ENCODE peak calls at places on chromosome 18, in nine cellular contexts. U is upper lobe of right lung, M is right atrium auricular region, Y is tibial artery, S is dorsolateral prefrontal cortex, V is tibial nerve, G is HCT116, A is lower lobe of right lung, P is left lung. L is an unnamed sample.

GRCh38 chr18:58392336-58393000 is 236.4 kb downstream of the ALPK2 start:
- DNase-seq in U (no peak), M (no peak), Y (no peak), S (no peak), V (no peak), G (no peak), A (no peak), P (no peak), L (peak; percentile 74)

GRCh38 chr18:24397131-24397693 is 412 bp downstream of the OSBPL1A start:
- DNase-seq in U (no peak), M (peak; percentile 76), Y (peak; percentile 85), S (peak; percentile 76), V (peak; percentile 91), G (peak; percentile 45), A (peak; percentile 73), P (no peak), L (peak; percentile 56)

GRCh38 chr18:31213641-31214040 is 51.0 kb upstream of the DSC1 start:
- DNase-seq in U (no peak), M (no peak), Y (no peak), S (no peak), V (no peak), G (no peak), A (no peak), P (no peak), L (no peak)

GRCh38 chr18:11246883-11247282 is 97.5 kb upstream of the PIEZO2 start:
- DNase-seq in U (no peak), M (no peak), Y (no peak), S (no peak), V (peak; percentile 24), G (no peak), A (no peak), P (no peak), L (no peak)

GRCh38 chr18:76494541-76495403 is at the start of gene ZNF516:
- DNase-seq in U (no peak), M (no peak), Y (no peak), S (no peak), V (peak; percentile 30), G (no peak), A (peak; percentile 75), P (peak; percentile 90), L (peak; percentile 57)

GRCh38 chr18:26458526-26459232 is 89.7 kb downstream of the KCTD1 start:
- DNase-seq in U (no peak), M (no peak), Y (no peak), S (no peak), V (no peak), G (no peak), A (no peak), P (no peak), L (no peak)

GRCh38 chr18:65567372-65567771 is 183.4 kb upstream of the CDH7 start:
- DNase-seq in U (no peak), M (no peak), Y (no peak), S (no peak), V (no peak), G (no peak), A (no peak), P (no peak), L (no peak)

GRCh38 chr18:41809652-41810051 is 145.4 kb upstream of the PIK3C3 start:
- DNase-seq in U (no peak), M (no peak), Y (no peak), S (no peak), V (no peak), G (no peak), A (no peak), P (no peak), L (no peak)

GRCh38 chr18:13446581-13447470 is 228.3 kb downstream of the LDLRAD4 start:
- DNase-seq in U (no peak), M (no peak), Y (peak; percentile 63), S (no peak), V (no peak), G (no peak), A (no peak), P (no peak), L (no peak)

GRCh38 chr18:5414546-5414945 is 119.0 kb upstream of the ZBTB14 start:
- DNase-seq in U (no peak), M (no peak), Y (no peak), S (no peak), V (no peak), G (no peak), A (no peak), P (no peak), L (no peak)

GRCh38 chr18:48940854-48941531 is 9.8 kb downstream of the SMAD7 start:
- DNase-seq in U (peak; percentile 71), M (no peak), Y (no peak), S (no peak), V (no peak), G (no peak), A (no peak), P (no peak), L (no peak)

GRCh38 chr18:50629148-50629631 is 69.3 kb downstream of the MAPK4 start:
- DNase-seq in U (no peak), M (no peak), Y (peak; percentile 73), S (no peak), V (no peak), G (no peak), A (no peak), P (no peak), L (no peak)

GRCh38 chr18:78580835-78581339 is 398.7 kb upstream of the SALL3 start:
- DNase-seq in U (no peak), M (peak; percentile 36), Y (no peak), S (no peak), V (no peak), G (no peak), A (no peak), P (no peak), L (no peak)

GRCh38 chr18:76621184-76621583 is 126.1 kb upstream of the ZNF516 start:
- DNase-seq in U (no peak), M (no peak), Y (no peak), S (no peak), V (no peak), G (no peak), A (no peak), P (no peak), L (no peak)

GRCh38 chr18:44098551-44099098 is 582.1 kb upstream of the SETBP1 start:
- DNase-seq in U (no peak), M (no peak), Y (no peak), S (no peak), V (no peak), G (no peak), A (no peak), P (no peak), L (peak; percentile 54)
- TF ChIP-seq CTCF in U (peak; percentile 24), M (peak; percentile 30), Y (no peak), S (peak; percentile 7), V (no peak), G (no peak), A (no peak), P (no peak), L (peak; percentile 45)

DNA sequence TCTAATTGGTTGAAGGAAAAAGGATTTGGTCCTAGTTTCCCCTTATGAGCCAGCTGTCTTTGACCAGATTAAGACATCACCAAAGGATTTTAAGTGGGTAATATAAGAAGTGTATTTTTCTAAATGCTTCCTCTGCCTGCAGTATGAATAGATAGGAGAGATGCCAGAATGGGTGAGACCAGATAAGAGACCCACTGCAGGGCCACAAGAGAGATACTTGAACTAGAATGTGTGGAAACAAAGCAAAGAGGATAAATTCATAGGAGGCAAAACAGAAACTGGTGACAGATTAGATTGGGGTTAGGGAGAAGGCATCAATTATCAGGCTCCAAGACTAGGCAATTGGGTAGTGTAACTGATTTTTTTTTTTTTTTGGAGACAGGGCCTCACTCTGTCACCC is 1.2 kb upstream of the HDHD2 start:
- DNase-seq in U (no peak), M (no peak), Y (no peak), S (no peak), V (no peak), G (no peak), A (no peak), P (no peak), L (no peak)
- H3K4me3 ChIP-seq in U (peak overlapping the region; percentile 86), M (no peak overlapping the region), Y (no peak overlapping the region), S (peak overlapping the region; percentile 76), V (peak overlapping the region; percentile 72), G (peak overlapping the region; percentile 81), A (peak overlapping the region; percentile 74), P (peak overlapping the region; percentile 76), L (peak overlapping the region; percentile 53)

DNA sequence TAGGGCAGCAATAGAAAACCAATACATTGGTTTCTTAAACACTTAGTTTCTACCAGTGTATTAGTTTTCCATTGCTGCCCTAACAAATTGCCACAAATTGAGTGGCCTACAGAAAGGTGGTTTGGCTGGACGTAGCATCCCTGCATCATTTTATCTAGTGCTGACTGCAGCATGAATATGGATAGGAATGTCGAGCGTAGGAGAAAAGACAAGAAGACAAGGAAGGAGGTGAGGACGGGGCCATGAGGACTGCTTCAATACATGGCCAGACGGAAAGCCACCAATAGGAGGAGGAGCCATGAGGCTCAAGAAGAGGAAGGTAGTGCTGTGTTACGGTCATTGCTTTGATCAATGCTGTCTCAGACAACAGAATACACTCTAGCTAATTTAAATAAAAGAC is 154.5 kb upstream of the NDUFV2 start:
- DNase-seq in U (no peak), M (no peak), Y (no peak), S (no peak), V (no peak), G (no peak), A (no peak), P (no peak), L (no peak)
- H3K27ac ChIP-seq in U (no peak overlapping the region), M (no peak overlapping the region), Y (no peak overlapping the region), S (no peak overlapping the region), V (no peak overlapping the region), G (no peak overlapping the region), A (no peak overlapping the region), P (no peak overlapping the region), L (no peak overlapping the region)

GRCh38 chr18:63508634-63509033 is 31.9 kb downstream of the SERPINB5 start:
- DNase-seq in U (no peak), M (no peak), Y (no peak), S (no peak), V (no peak), G (no peak), A (no peak), P (no peak), L (no peak)

GRCh38 chr18:63514326-63514725 is 27.8 kb upstream of the SERPINB12 start:
- DNase-seq in U (no peak), M (no peak), Y (no peak), S (no peak), V (no peak), G (no peak), A (no peak), P (no peak), L (no peak)

GRCh38 chr18:63515279-63515678 is 26.9 kb upstream of the SERPINB12 start:
- DNase-seq in U (no peak), M (no peak), Y (no peak), S (no peak), V (no peak), G (no peak), A (no peak), P (no peak), L (no peak)

GRCh38 chr18:63515799-63516198 is 26.4 kb upstream of the SERPINB12 start:
- DNase-seq in U (no peak), M (no peak), Y (no peak), S (no peak), V (no peak), G (no peak), A (no peak), P (no peak), L (no peak)

DNA sequence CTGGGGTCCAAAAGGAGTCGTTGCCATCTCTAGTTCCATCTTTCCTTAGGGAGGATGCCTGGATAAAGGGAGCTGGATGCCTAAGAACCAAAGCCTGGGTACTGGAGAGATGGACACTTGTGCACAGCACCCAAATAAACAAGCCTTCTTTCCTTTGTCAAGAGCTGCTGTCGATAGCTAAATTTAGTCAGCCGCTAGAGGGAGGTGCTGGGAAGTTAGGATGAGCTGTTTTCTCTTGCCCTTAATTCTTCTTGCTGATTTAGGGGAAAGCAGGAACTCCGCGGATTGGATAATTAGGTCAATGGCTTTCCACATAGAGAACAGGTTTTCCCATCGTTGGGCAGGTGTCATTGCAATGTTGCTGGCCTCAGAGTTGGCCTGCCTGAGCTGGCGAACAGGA is 30.9 kb upstream of the SERPINB12 start:
- DNase-seq in U (no peak), M (no peak), Y (no peak), S (no peak), V (peak; percentile 17), G (peak; percentile 82), A (no peak), P (no peak), L (peak; percentile 63)
- TF ChIP-seq CTCF in U (peak; percentile 51), M (peak; percentile 61), Y (peak; percentile 16), S (peak; percentile 36), V (no peak), G (peak; percentile 78), A (peak; percentile 37), P (no peak), L (peak; percentile 72)